ENCODE peak calls at places on chromosome X, in six cellular contexts. S is HEK293T, Z is IMR-90, O is A549, K is K562, M is GM12878. C is an unnamed sample.

GRCh38 chrX:121150217-121150616 is 102.8 kb downstream of the GLUD2 start:
- DNase-seq in Z (no peak), O (no peak), K (no peak), M (no peak), S (no peak), C (no peak)

GRCh38 chrX:104647084-104647483 is 81.1 kb downstream of the IL1RAPL2 start:
- DNase-seq in Z (no peak), S (no peak), O (no peak), K (no peak), M (no peak), C (no peak)

GRCh38 chrX:45449982-45450381 is 249.3 kb upstream of the DIPK2B start:
- DNase-seq in Z (no peak), S (no peak), O (no peak), M (no peak), K (no peak), C (no peak)

GRCh38 chrX:42967681-42968080 is 189.7 kb upstream of the PPP1R2C start:
- DNase-seq in S (no peak), K (no peak), Z (no peak), O (no peak), M (no peak), C (no peak)

GRCh38 chrX:72169008-72169728 is 12.4 kb upstream of the PIN4 start:
- DNase-seq in M (no peak), Z (no peak), O (no peak), S (no peak), K (peak; percentile 16), C (no peak)

GRCh38 chrX:103155201-103155600 is 59.7 kb upstream of the BEX4 start:
- DNase-seq in Z (peak; percentile 5), K (no peak), O (no peak), M (no peak), S (no peak), C (no peak)

GRCh38 chrX:9023293-9023692 is 10.6 kb downstream of the FAM9B start:
- DNase-seq in K (no peak), M (no peak), Z (no peak), O (no peak), S (no peak), C (no peak)

GRCh38 chrX:110412971-110413726 is 54.5 kb downstream of the RTL9 start:
- DNase-seq in M (no peak), S (peak; percentile 93), K (peak; percentile 89), O (peak; percentile 76), Z (peak; percentile 65), C (peak; percentile 28)

GRCh38 chrX:38375888-38376287 is 23.5 kb downstream of the OTC start:
- DNase-seq in M (no peak), K (peak; percentile 8), O (peak; percentile 4), Z (no peak), S (peak; percentile 25), C (no peak)

GRCh38 chrX:113743069-113743468 is 840.8 kb upstream of the HTR2C start:
- DNase-seq in Z (no peak), S (no peak), O (no peak), K (no peak), M (no peak), C (no peak)

GRCh38 chrX:74371823-74372222 is 49.5 kb upstream of the SLC16A2 start:
- DNase-seq in M (no peak), S (no peak), O (no peak), K (no peak), Z (no peak), C (no peak)

GRCh38 chrX:555589-556220 is 74.9 kb upstream of the SHOX start:
- DNase-seq in Z (no peak), M (no peak), O (no peak), S (no peak), K (no peak), C (no peak)

GRCh38 chrX:30905325-30905724 is 16.3 kb upstream of the TAB3 start:
- DNase-seq in K (peak; percentile 14), M (no peak), S (no peak), Z (no peak), O (no peak), C (no peak)

GRCh38 chrX:94751611-94752010 is 1077.6 kb downstream of the FAM133A start:
- DNase-seq in S (no peak), O (no peak), K (no peak), M (no peak), Z (no peak), C (no peak)

GRCh38 chrX:74104356-74105065 is 199.5 kb upstream of the ZCCHC13 start:
- DNase-seq in Z (peak; percentile 5), S (no peak), O (no peak), K (no peak), M (no peak), C (no peak)

GRCh38 chrX:20140410-20140809 is 1.2 kb downstream of the EIF1AX start:
- DNase-seq in S (no peak), M (no peak), K (no peak), O (no peak), Z (no peak), C (no peak)

GRCh38 chrX:45758319-45758718 is 557.6 kb upstream of the DIPK2B start:
- DNase-seq in S (no peak), O (no peak), M (peak; percentile 61), K (no peak), Z (peak; percentile 93), C (no peak)

GRCh38 chrX:1925053-1925481 is 310.2 kb downstream of the ASMT start:
- DNase-seq in K (no peak), O (no peak), S (no peak), Z (no peak), M (no peak), C (no peak)

GRCh38 chrX:10043386-10043785 is 76.2 kb downstream of the CLDN34 start:
- DNase-seq in Z (no peak), K (no peak), S (no peak), M (no peak), O (no peak), C (no peak)

GRCh38 chrX:113157496-113157895 is 316.9 kb upstream of the AMOT start:
- DNase-seq in S (peak; percentile 11), M (no peak), O (no peak), K (peak; percentile 5), Z (no peak), C (no peak)

GRCh38 chrX:21963226-21963625 is 22.7 kb downstream of the SMS start:
- DNase-seq in O (no peak), M (no peak), K (no peak), Z (no peak), S (no peak), C (no peak)

GRCh38 chrX:152927858-152928760 is 30.2 kb downstream of the ZNF185 start:
- DNase-seq in Z (no peak), M (no peak), O (no peak), S (no peak), K (no peak), C (no peak)

GRCh38 chrX:48474127-48474526 is 1.9 kb upstream of the FTSJ1 start:
- DNase-seq in O (no peak), K (peak; percentile 52), Z (no peak), S (peak; percentile 31), M (no peak), C (no peak)

GRCh38 chrX:130393451-130394074 is 8.1 kb upstream of the GPR119 start:
- DNase-seq in K (peak; percentile 57), S (peak; percentile 80), M (no peak), Z (peak; percentile 45), O (peak; percentile 71), C (peak; percentile 12)

GRCh38 chrX:63768760-63769159 is 16.3 kb downstream of the ARHGEF9 start:
- DNase-seq in O (no peak), S (no peak), K (no peak), Z (no peak), M (no peak), C (no peak)

GRCh38 chrX:2500091-2500680 is 590 bp downstream of the DHRSX start:
- DNase-seq in K (peak; percentile 45), M (no peak), Z (peak; percentile 65), S (peak; percentile 45), O (peak; percentile 62), C (peak; percentile 18)

GRCh38 chrX:129488359-129488758 is 34.9 kb downstream of the SMARCA1 start:
- DNase-seq in K (no peak), Z (no peak), M (no peak), O (no peak), S (no peak), C (no peak)

GRCh38 chrX:10111364-10112148 is 45.2 kb upstream of the CLCN4 start:
- DNase-seq in M (peak; percentile 59), K (no peak), S (no peak), O (no peak), Z (peak; percentile 14), C (peak; percentile 32)

GRCh38 chrX:23333842-23334535 is 660 bp upstream of the PTCHD1 start:
- DNase-seq in S (peak; percentile 19), K (no peak), O (no peak), M (no peak), Z (no peak), C (no peak)

GRCh38 chrX:32644476-32644875 is 566.9 kb downstream of the DMD start:
- DNase-seq in K (no peak), M (no peak), Z (no peak), S (no peak), O (no peak), C (no peak)

GRCh38 chrX:10103023-10103422 is 53.8 kb upstream of the CLCN4 start:
- DNase-seq in K (no peak), Z (peak; percentile 24), M (no peak), O (no peak), S (no peak), C (no peak)

GRCh38 chrX:20067709-20068315 is 48.9 kb downstream of the MAP7D2 start:
- DNase-seq in O (peak; percentile 44), S (no peak), Z (peak; percentile 88), K (peak; percentile 8), M (no peak), C (no peak)

GRCh38 chrX:97200454-97200853 is 316.7 kb downstream of the RPA4 start:
- DNase-seq in S (no peak), Z (no peak), O (no peak), K (peak; percentile 56), M (no peak), C (no peak)

GRCh38 chrX:154739952-154740351 is 10.9 kb downstream of the GAB3 start:
- DNase-seq in O (no peak), K (no peak), S (no peak), M (no peak), Z (no peak), C (no peak)

GRCh38 chrX:2712890-2713860 is 22.1 kb downstream of the CD99 start:
- DNase-seq in S (no peak), M (no peak), O (no peak), Z (no peak), K (no peak), C (no peak)

GRCh38 chrX:68895339-68896250 is 66.8 kb downstream of the EFNB1 start:
- DNase-seq in Z (peak; percentile 42), S (no peak), K (peak; percentile 5), O (no peak), M (no peak), C (peak; percentile 3)
- TF ChIP-seq BHLHE40 in Z (no peak), S (no peak), K (no peak), O (no peak), M (no peak), C (no peak)

GRCh38 chrX:70656304-70656703 is 211.7 kb downstream of the DLG3 start:
- DNase-seq in Z (no peak), S (no peak), M (no peak), K (no peak), O (no peak), C (no peak)
- TF ChIP-seq BHLHE40 in Z (no peak), S (no peak), M (no peak), K (no peak), O (no peak), C (no peak)

GRCh38 chrX:144738246-144738645 is 509.1 kb upstream of the SPANXN1 start:
- DNase-seq in O (no peak), S (no peak), Z (no peak), K (no peak), M (no peak), C (no peak)
- TF ChIP-seq BHLHE40 in O (no peak), S (no peak), Z (no peak), K (no peak), M (no peak), C (no peak)

GRCh38 chrX:119236599-119237525 is 777 bp downstream of the PGRMC1 start:
- DNase-seq in S (peak; percentile 32), Z (peak; percentile 74), O (no peak), M (no peak), K (peak; percentile 38), C (no peak)
- TF ChIP-seq BHLHE40 in S (no peak), Z (no peak), O (no peak), M (peak; percentile 20), K (no peak), C (no peak)